ENCODE peak calls at places on chromosome 21, in six cellular contexts. D is body of pancreas; O is right lobe of liver; P is SJSA1; V is fibroblast of lung; E is effector memory CD4-positive, alpha-beta T cell. C is an unnamed sample. For H3K4me1, the result is how much of the 10 kb centered on the place peaks cover.

GRCh38 chr21:38917045-38917774 is 111.5 kb downstream of the ETS2 start:
- DNase-seq in D (no peak), O (no peak), P (no peak), V (no peak), E (no peak), C (no peak)

GRCh38 chr21:34094949-34095348 is 21.6 kb downstream of the MRPS6 start:
- DNase-seq in D (no peak), O (no peak), P (no peak), V (no peak), E (no peak), C (no peak)

GRCh38 chr21:17818158-17819113 is 720 bp downstream of the C21orf91 start:
- DNase-seq in D (peak), O (peak), P (peak), V (peak), E (no peak), C (peak)

GRCh38 chr21:30818837-30819236 is 5.8 kb upstream of the KRTAP8-1 start:
- DNase-seq in D (no peak), O (no peak), P (no peak), V (no peak), E (no peak), C (no peak)

GRCh38 chr21:34126269-34126668 is 52.9 kb downstream of the MRPS6 start:
- DNase-seq in D (no peak), O (no peak), P (no peak), V (peak), E (no peak), C (no peak)

GRCh38 chr21:39384674-39385298 is 35.9 kb upstream of the HMGN1 start:
- DNase-seq in D (no peak), O (no peak), P (no peak), V (peak), E (no peak), C (peak)

GRCh38 chr21:16573581-16573980 is 843.8 kb downstream of the USP25 start:
- DNase-seq in D (no peak), O (no peak), P (peak), V (peak), E (no peak), C (peak)

GRCh38 chr21:28883931-28884330 is 108.7 kb downstream of the LTN1 start:
- DNase-seq in D (no peak), O (no peak), P (no peak), V (no peak), E (no peak), C (no peak)

GRCh38 chr21:42186591-42186990 is 32.3 kb upstream of the ABCG1 start:
- DNase-seq in D (no peak), O (no peak), P (no peak), V (no peak), E (no peak), C (no peak)
- H3K4me1 ChIP-seq in D (under half), O (under half), P (under half), V (under half), E (under half), C (under half)

GRCh38 chr21:46543306-46543705 is 61.6 kb downstream of the S100B start:
- DNase-seq in D (no peak), O (no peak), P (no peak), V (no peak), E (no peak), C (no peak)

GRCh38 chr21:46544003-46544402 is 60.9 kb downstream of the S100B start:
- DNase-seq in D (no peak), O (no peak), P (no peak), V (no peak), E (no peak), C (no peak)

GRCh38 chr21:46545911-46546310 is 59.0 kb downstream of the S100B start:
- DNase-seq in D (no peak), O (no peak), P (no peak), V (no peak), E (no peak), C (no peak)

GRCh38 chr21:46545363-46545762 is 59.5 kb downstream of the S100B start:
- DNase-seq in D (no peak), O (no peak), P (no peak), V (no peak), E (no peak), C (no peak)

DNA sequence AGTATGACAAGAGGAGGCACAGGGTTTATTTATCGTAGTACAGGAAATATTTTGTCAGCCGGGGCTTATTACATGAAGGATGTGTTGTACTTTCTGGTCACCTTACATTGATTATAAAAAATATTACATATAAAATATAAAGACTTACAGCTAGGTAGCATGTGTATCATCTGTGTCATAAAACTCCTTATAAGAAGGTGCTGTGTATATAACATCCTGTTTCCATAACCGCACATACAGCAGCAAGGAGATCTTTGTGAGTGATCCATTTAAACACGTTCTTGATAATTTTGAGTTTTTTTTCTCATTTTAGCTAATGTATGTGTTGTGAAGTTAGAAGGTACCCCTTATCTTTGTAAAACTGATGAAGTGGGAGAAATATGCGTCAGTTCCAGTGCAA is 60.1 kb downstream of the S100B start:
- DNase-seq in D (no peak), O (no peak), P (no peak), V (no peak), E (no peak), C (no peak)
- H3K4me1 ChIP-seq in D (under half), O (under half), P (under half), V (under half), E (under half), C (under half)

DNA sequence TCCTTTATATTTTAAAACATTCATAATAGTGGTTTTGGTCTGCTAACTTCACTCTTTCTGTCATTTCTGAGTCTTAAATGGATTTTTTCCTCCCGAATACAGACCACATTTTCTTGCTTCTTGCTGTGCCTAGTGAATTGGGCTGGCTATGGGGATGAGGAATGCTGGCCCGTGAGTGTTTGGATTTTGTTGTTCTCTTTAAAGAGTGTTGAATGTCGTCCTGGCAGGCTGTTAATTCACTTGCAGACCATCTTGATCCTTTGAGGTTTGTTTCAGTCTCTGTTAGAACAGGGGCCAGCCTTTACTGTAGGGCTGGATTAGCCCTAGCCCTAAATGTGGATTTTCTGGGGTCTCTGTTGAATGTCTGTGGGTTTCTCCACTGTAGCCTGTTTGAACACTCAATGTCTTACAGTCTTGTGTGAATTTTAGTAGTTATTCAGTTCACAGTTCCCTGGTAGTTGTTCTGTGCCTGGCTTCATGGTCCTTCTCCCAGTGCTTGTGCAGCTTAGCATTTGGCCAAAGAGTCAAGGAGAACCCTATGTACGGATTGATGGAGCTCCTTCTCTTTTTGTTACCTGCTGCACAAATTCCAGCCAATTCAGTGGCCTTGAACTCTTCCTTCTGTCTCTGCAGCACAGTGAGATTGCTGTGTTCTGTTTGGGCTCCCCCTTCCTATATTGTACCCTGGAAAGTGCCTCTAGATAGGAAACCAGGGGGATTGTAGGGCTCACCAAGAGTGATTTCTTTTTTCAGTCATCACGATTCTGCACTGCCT is 95.7 kb downstream of the DYRK1A start:
- DNase-seq in D (no peak), O (no peak), P (no peak), V (no peak), E (no peak), C (no peak)
- H3K4me1 ChIP-seq in D (half or more), O (under half), P (under half), V (under half), E (under half), C (under half)

DNA sequence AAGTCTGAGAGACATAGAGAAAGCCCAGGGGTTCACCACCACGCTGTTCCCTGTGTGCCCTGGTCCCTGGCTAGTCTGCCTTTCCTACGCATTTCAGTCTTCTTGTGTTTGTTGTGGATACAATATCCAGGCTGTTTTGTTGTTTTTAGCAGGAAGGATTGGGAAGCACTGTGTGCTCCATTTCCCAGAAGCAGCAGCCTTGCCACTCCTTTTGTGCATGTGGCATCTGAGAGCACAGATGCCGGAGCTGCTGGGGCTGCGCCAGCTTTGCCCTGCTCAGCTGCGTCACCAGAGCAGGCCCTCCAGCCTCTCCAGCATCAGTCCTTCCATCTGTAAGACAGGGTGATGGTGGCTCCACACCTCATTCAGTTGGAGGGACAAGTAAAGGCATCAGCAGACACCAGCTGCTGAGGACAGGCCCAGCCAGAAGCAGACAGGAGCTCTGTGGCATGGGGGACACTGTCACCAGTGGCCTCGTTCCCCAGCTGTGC is 94.4 kb upstream of the COL6A1 start:
- DNase-seq in D (no peak), O (peak), P (no peak), V (peak), E (no peak), C (no peak)
- H3K4me1 ChIP-seq in D (under half), O (under half), P (under half), V (under half), E (half or more), C (under half)

C was measured in endothelial cell of umbilical vein.